ENCODE peak calls at places on chromosomes 5 and 9, in nine cellular contexts. T is GM04503; B is aorta; S is NCI-H526; J is GM10248; C is HepG2; R is NCI-H460; W is activated CD4-positive, CD25-positive, alpha-beta regulatory T cell treated with anti-CD3 and anti-CD28 coated beads, Interleukin-2, amount 50 U/mL, for 72 hours; Q is fibroblast of pulmonary artery. E is an unnamed sample.
A peak's percentile ranks its signal among the peaks of the same experiment; 100 is the strongest.

GRCh38 chr5:40879163-40879942 is 29.9 kb upstream of the C7 start:
- DNase-seq in T (no peak), B (no peak), S (peak; percentile 5), J (peak; percentile 41), C (peak; percentile 10), R (peak; percentile 33), W (no peak), Q (peak; percentile 60), E (no peak)

GRCh38 chr5:139675213-139675612 is 27.1 kb downstream of the CXXC5 start:
- DNase-seq in T (no peak), B (no peak), S (no peak), J (no peak), C (no peak), R (no peak), W (no peak), Q (no peak), E (no peak)

GRCh38 chr5:143205386-143205785 is 198.1 kb downstream of the NR3C1 start:
- DNase-seq in T (peak; percentile 86), B (no peak), S (no peak), J (no peak), C (no peak), R (no peak), W (no peak), Q (peak; percentile 93), E (no peak)

GRCh38 chr5:168056499-168057182 is 234.8 kb upstream of the WWC1 start:
- DNase-seq in T (no peak), B (no peak), S (no peak), J (no peak), C (no peak), R (no peak), W (no peak), Q (no peak), E (no peak)

GRCh38 chr5:16666861-16667481 is 50.2 kb upstream of the RETREG1 start:
- DNase-seq in T (no peak), B (no peak), S (no peak), J (no peak), C (peak; percentile 7), R (no peak), W (no peak), Q (peak; percentile 47), E (peak; percentile 66)

GRCh38 chr5:141663506-141663905 is 12.3 kb upstream of the FCHSD1 start:
- DNase-seq in T (no peak), B (no peak), S (no peak), J (no peak), C (no peak), R (no peak), W (no peak), Q (no peak), E (no peak)

GRCh38 chr5:109281136-109281690 is 128.6 kb downstream of the PJA2 start:
- DNase-seq in T (no peak), B (no peak), S (no peak), J (no peak), C (no peak), R (no peak), W (no peak), Q (no peak), E (no peak)

GRCh38 chr5:116011046-116011445 is 21.2 kb upstream of the ARL14EPL start:
- DNase-seq in T (peak; percentile 13), B (no peak), S (no peak), J (no peak), C (no peak), R (no peak), W (no peak), Q (no peak), E (no peak)

GRCh38 chr9:121674952-121675351 is 23.5 kb downstream of the DAB2IP start:
- DNase-seq in T (no peak), B (no peak), S (no peak), J (no peak), C (no peak), R (no peak), W (no peak), Q (no peak), E (no peak)

GRCh38 chr5:94517490-94518108 is 100.8 kb downstream of the KIAA0825 start:
- DNase-seq in T (no peak), B (no peak), S (no peak), J (no peak), C (no peak), R (no peak), W (no peak), Q (peak; percentile 55), E (no peak)

GRCh38 chr9:130196643-130197042 is 24.4 kb downstream of the NCS1 start:
- DNase-seq in T (no peak), B (no peak), S (no peak), J (no peak), C (no peak), R (no peak), W (no peak), Q (no peak), E (no peak)

GRCh38 chr9:14962193-14962899 is 52.1 kb upstream of the FREM1 start:
- DNase-seq in T (no peak), B (no peak), S (no peak), J (no peak), C (no peak), R (no peak), W (no peak), Q (no peak), E (no peak)

GRCh38 chr9:106528158-106528557 is 334.8 kb upstream of the ZNF462 start:
- DNase-seq in T (no peak), B (no peak), S (no peak), J (no peak), C (no peak), R (no peak), W (no peak), Q (no peak), E (no peak)

GRCh38 chr5:81181576-81182316 is 51.4 kb upstream of the CKMT2 start:
- DNase-seq in T (no peak), B (no peak), S (no peak), J (no peak), C (no peak), R (no peak), W (no peak), Q (no peak), E (no peak)

GRCh38 chr9:91820949-91821880 is 128.8 kb downstream of the ROR2 start:
- DNase-seq in T (no peak), B (peak; percentile 24), S (no peak), J (no peak), C (no peak), R (no peak), W (no peak), Q (no peak), E (no peak)

GRCh38 chr5:167652690-167653089 is 638.8 kb upstream of the WWC1 start:
- DNase-seq in T (no peak), B (no peak), S (no peak), J (no peak), C (no peak), R (no peak), W (no peak), Q (no peak), E (no peak)

GRCh38 chr9:134298000-134298399 is 28.3 kb upstream of the RXRA start:
- DNase-seq in T (no peak), B (peak; percentile 35), S (no peak), J (no peak), C (no peak), R (no peak), W (no peak), Q (no peak), E (no peak)

GRCh38 chr9:127179633-127180401 is 57.4 kb upstream of the ANGPTL2 start:
- DNase-seq in T (no peak), B (peak; percentile 74), S (no peak), J (no peak), C (no peak), R (no peak), W (peak; percentile 24), Q (no peak), E (peak; percentile 48)

GRCh38 chr5:123708074-123708806 is 196.3 kb downstream of the CSNK1G3 start:
- DNase-seq in T (peak; percentile 92), B (no peak), S (no peak), J (no peak), C (no peak), R (peak; percentile 18), W (no peak), Q (peak; percentile 79), E (no peak)

GRCh38 chr5:122141751-122142150 is 12.4 kb downstream of the ZNF474 start:
- DNase-seq in T (no peak), B (no peak), S (no peak), J (no peak), C (no peak), R (no peak), W (no peak), Q (peak; percentile 21), E (no peak)

GRCh38 chr9:114869845-114870244 is 60.5 kb downstream of the TNFSF8 start:
- DNase-seq in T (no peak), B (no peak), S (peak; percentile 46), J (no peak), C (peak; percentile 70), R (no peak), W (no peak), Q (no peak), E (no peak)